ENCODE peak calls at places on chromosomes 3 and 15, in eight cellular contexts. G, W, E, D, X, K, V and O are unnamed samples.
A peak's percentile ranks its signal among the peaks of the same experiment; 100 is the strongest.

GRCh38 chr15:33700695-33701303 is 267.5 kb upstream of the CHRM5 start:
- DNase-seq in G (peak; percentile 87), K (peak; percentile 87), D (peak; percentile 81), W (peak; percentile 77), V (peak; percentile 62), E (peak; percentile 61), X (peak; percentile 79), O (peak; percentile 75)

GRCh38 chr15:29656636-29657475 is 165.4 kb downstream of the TJP1 start:
- DNase-seq in D (no peak), X (no peak), V (no peak), G (peak; percentile 83), W (no peak), E (no peak), K (no peak), O (peak; percentile 71)

GRCh38 chr15:52337198-52337853 is 41.7 kb upstream of the MYO5C start:
- DNase-seq in E (peak; percentile 78), G (no peak), D (no peak), K (no peak), W (peak; percentile 77), V (peak; percentile 48), X (no peak), O (no peak)

GRCh38 chr3:80187981-80188380 is 420.2 kb upstream of the ROBO1 start:
- DNase-seq in E (no peak), K (no peak), W (no peak), X (no peak), V (no peak), G (no peak), D (no peak), O (no peak)

GRCh38 chr15:71725215-71725955 is 85.0 kb upstream of the NR2E3 start:
- DNase-seq in V (no peak), W (peak; percentile 80), E (no peak), X (no peak), D (no peak), G (no peak), K (no peak), O (no peak)

GRCh38 chr3:67073812-67074211 is 75.7 kb downstream of the KBTBD8 start:
- DNase-seq in X (no peak), G (no peak), V (no peak), D (no peak), E (no peak), W (no peak), K (no peak), O (no peak)

GRCh38 chr15:37071134-37071533 is 29.2 kb downstream of the MEIS2 start:
- DNase-seq in W (no peak), V (no peak), G (no peak), X (no peak), D (no peak), E (no peak), K (no peak), O (no peak)

GRCh38 chr3:62493116-62493801 is 119.9 kb upstream of the FEZF2 start:
- DNase-seq in E (no peak), G (no peak), X (no peak), W (no peak), V (no peak), D (no peak), K (no peak), O (peak; percentile 16)

GRCh38 chr3:177126015-177126773 is 71.1 kb downstream of the TBL1XR1 start:
- DNase-seq in K (no peak), V (peak; percentile 15), X (no peak), G (no peak), D (no peak), W (peak; percentile 90), E (peak; percentile 49), O (no peak)

GRCh38 chr3:42024578-42025387 is 62.9 kb upstream of the ULK4 start:
- DNase-seq in X (peak; percentile 38), K (no peak), E (peak; percentile 64), W (no peak), D (no peak), V (no peak), G (peak; percentile 26), O (peak; percentile 19)

GRCh38 chr3:152539191-152539764 is 270.5 kb downstream of the MBNL1 start:
- DNase-seq in G (peak; percentile 12), V (no peak), K (no peak), E (no peak), W (no peak), X (no peak), D (no peak), O (peak; percentile 17)

GRCh38 chr15:70556376-70556775 is 207.0 kb downstream of the UACA start:
- DNase-seq in E (no peak), D (no peak), X (peak; percentile 52), W (no peak), V (no peak), K (no peak), G (no peak), O (no peak)

GRCh38 chr15:33442449-33442848 is 131.7 kb downstream of the RYR3 start:
- DNase-seq in G (no peak), V (no peak), X (no peak), W (no peak), E (no peak), K (no peak), D (no peak), O (no peak)

GRCh38 chr3:67481126-67481525 is 173.3 kb downstream of the SUCLG2 start:
- DNase-seq in W (no peak), X (no peak), E (no peak), G (no peak), K (no peak), V (no peak), D (no peak), O (no peak)

GRCh38 chr3:162390891-162391290 is 894.3 kb downstream of the OTOL1 start:
- DNase-seq in V (peak; percentile 25), W (peak; percentile 85), E (peak; percentile 56), D (no peak), G (no peak), X (no peak), K (no peak), O (no peak)

GRCh38 chr15:50828610-50829206 is 63.2 kb upstream of the SPPL2A start:
- DNase-seq in K (no peak), G (no peak), X (no peak), W (peak; percentile 86), V (peak; percentile 81), D (no peak), E (peak; percentile 99), O (peak; percentile 38)

GRCh38 chr3:116348216-116348615 is 97.1 kb downstream of the LSAMP start:
- DNase-seq in E (no peak), V (no peak), W (no peak), X (no peak), G (no peak), D (no peak), K (no peak), O (no peak)

GRCh38 chr15:31215490-31216209 is 111.0 kb upstream of the KLF13 start:
- DNase-seq in E (peak; percentile 13), X (peak; percentile 94), V (peak; percentile 75), G (peak; percentile 87), W (no peak), K (peak; percentile 88), D (peak; percentile 64), O (peak; percentile 92)

GRCh38 chr3:180332608-180333007 is 269.4 kb upstream of the TTC14 start:
- DNase-seq in W (no peak), K (no peak), V (no peak), X (no peak), D (no peak), G (no peak), E (no peak), O (no peak)

GRCh38 chr15:73284073-73284472 is 84.7 kb downstream of the HCN4 start:
- DNase-seq in G (no peak), K (no peak), D (no peak), W (peak; percentile 43), V (no peak), X (no peak), E (no peak), O (no peak)

GRCh38 chr15:99495430-99496301 is 70.1 kb upstream of the MEF2A start:
- DNase-seq in X (no peak), K (no peak), G (no peak), E (no peak), D (no peak), W (peak; percentile 24), V (no peak), O (no peak)